ENCODE peak calls at places on chromosomes 3 and 15, in four cellular contexts. P is NCI-H748 treated with DMSO at 0.1 percent for 48 hours, M is neuronal stem cell, H is midbrain. I is an unnamed sample.

GRCh38 chr3:48655586-48655985 is 7.1 kb downstream of the CELSR3 start:
- DNase-seq in P (no peak), M (no peak), H (no peak), I (no peak)

GRCh38 chr15:56040081-56041035 is 46.9 kb upstream of the NEDD4 start:
- DNase-seq in P (no peak), H (no peak), M (peak; percentile 14), I (no peak)

GRCh38 chr15:66107070-66107469 is 146.5 kb downstream of the MEGF11 start:
- DNase-seq in H (no peak), M (no peak), P (no peak), I (no peak)

GRCh38 chr3:32843504-32844321 is 25.9 kb downstream of the TRIM71 start:
- DNase-seq in H (no peak), P (no peak), M (peak; percentile 89), I (no peak)

GRCh38 chr15:42289166-42289565 is 15.9 kb upstream of the TMEM87A start:
- DNase-seq in P (no peak), M (no peak), H (no peak), I (no peak)

GRCh38 chr3:20039082-20039764 is 1.0 kb upstream of the KAT2B start:
- DNase-seq in M (no peak), P (no peak), H (peak; percentile 46), I (no peak)

GRCh38 chr3:30578479-30578878 is 27.9 kb upstream of the TGFBR2 start:
- DNase-seq in H (no peak), P (no peak), M (no peak), I (no peak)

GRCh38 chr3:55000546-55000945 is 72.7 kb upstream of the LRTM1 start:
- DNase-seq in M (no peak), H (no peak), P (no peak), I (no peak)

GRCh38 chr3:5072100-5072816 is 49.8 kb upstream of the ARL8B start:
- DNase-seq in M (no peak), H (no peak), P (no peak), I (no peak)

GRCh38 chr3:27590437-27591320 is 106.5 kb upstream of the SLC4A7 start:
- DNase-seq in P (no peak), M (no peak), H (peak; percentile 38), I (no peak)

GRCh38 chr3:160133757-160134156 is 91.5 kb upstream of the C3orf80 start:
- DNase-seq in H (no peak), M (no peak), P (no peak), I (peak; percentile 9)

GRCh38 chr15:42890161-42890913 is 30.2 kb downstream of the TTBK2 start:
- DNase-seq in H (no peak), M (no peak), P (no peak), I (peak; percentile 22)

GRCh38 chr15:100332231-100332630 is 9.5 kb downstream of the ADAMTS17 start:
- DNase-seq in H (no peak), P (no peak), M (no peak), I (no peak)

GRCh38 chr3:30604566-30604965 is 1.8 kb upstream of the TGFBR2 start:
- DNase-seq in H (no peak), P (no peak), M (no peak), I (no peak)

GRCh38 chr3:134640872-134641470 is 9.9 kb downstream of the KY start:
- DNase-seq in P (no peak), M (peak; percentile 18), H (peak; percentile 10), I (peak; percentile 37)

GRCh38 chr3:127699098-127699945 is 26.6 kb downstream of the ABTB1 start:
- DNase-seq in H (no peak), P (no peak), M (no peak), I (no peak)

GRCh38 chr3:17979248-17979647 is 236.8 kb upstream of the TBC1D5 start:
- DNase-seq in M (no peak), H (peak; percentile 2), P (no peak), I (peak; percentile 11)

GRCh38 chr15:66387176-66388056 is 704 bp downstream of the MAP2K1 start:
- DNase-seq in M (peak; percentile 39), H (no peak), P (peak; percentile 5), I (no peak)

GRCh38 chr3:133941390-133941789 is 45.7 kb upstream of the RAB6B start:
- DNase-seq in P (no peak), M (no peak), H (peak; percentile 21), I (no peak)

GRCh38 chr3:58463181-58463941 is 28.5 kb upstream of the KCTD6 start:
- DNase-seq in M (peak; percentile 35), P (peak; percentile 39), H (peak; percentile 50), I (peak; percentile 50)

GRCh38 chr15:87416591-87417257 is 839.8 kb downstream of the NTRK3 start:
- DNase-seq in H (no peak), P (no peak), M (no peak), I (no peak)

GRCh38 chr3:104564045-104564643 is 802.6 kb upstream of the ALCAM start:
- DNase-seq in P (peak; percentile 48), H (peak; percentile 39), M (no peak), I (no peak)

GRCh38 chr3:141844108-141844507 is 32.3 kb upstream of the ATP1B3 start:
- DNase-seq in P (no peak), H (no peak), M (no peak), I (no peak)

GRCh38 chr3:32758375-32758753 is 59.4 kb upstream of the TRIM71 start:
- DNase-seq in H (no peak), M (no peak), P (no peak), I (no peak)

GRCh38 chr15:60799885-60800728 is 321.2 kb upstream of the ICE2 start:
- DNase-seq in M (no peak), H (no peak), P (no peak), I (no peak)

GRCh38 chr3:167602041-167602440 is 51.7 kb downstream of the WDR49 start:
- DNase-seq in M (no peak), H (no peak), P (no peak), I (peak; percentile 16)

GRCh38 chr15:93314245-93314644 is 225.2 kb upstream of the RGMA start:
- DNase-seq in H (no peak), M (no peak), P (no peak), I (no peak)

GRCh38 chr3:151008699-151009098 is 36.2 kb upstream of the CLRN1 start:
- DNase-seq in M (peak; percentile 18), P (no peak), H (peak; percentile 1), I (no peak)

GRCh38 chr15:74579001-74579400 is 36.6 kb upstream of the CLK3 start:
- DNase-seq in H (no peak), M (no peak), P (no peak), I (no peak)

GRCh38 chr3:157110761-157111238 is 49.1 kb downstream of the CCNL1 start:
- DNase-seq in P (no peak), M (no peak), H (no peak), I (no peak)

GRCh38 chr3:100698736-100699135 is 10.6 kb upstream of the TFG start:
- DNase-seq in M (no peak), P (no peak), H (no peak), I (no peak)

GRCh38 chr3:127473244-127474024 is 117.1 kb downstream of the TPRA1 start:
- DNase-seq in H (no peak), M (no peak), P (no peak), I (peak; percentile 67)